ENCODE peak calls at places on chromosomes 1 and 21, in six cellular contexts. One of them, this sample, is unnamed.

GRCh38 chr1:224378855-224379631 is 22.4 kb downstream of the CNIH4 start:
- DNase-seq in AG04450: no peak
- DNase-seq in H7: no peak
- DNase-seq in esophagus squamous epithelium: no peak
- DNase-seq in NT2/D1: no peak
- DNase-seq in AG09309: no peak
- DNase-seq in this sample: no peak

GRCh38 chr1:101136739-101137138 is 100.1 kb upstream of the S1PR1 start:
- DNase-seq in AG04450: no peak
- DNase-seq in H7: no peak
- DNase-seq in esophagus squamous epithelium: no peak
- DNase-seq in NT2/D1: no peak
- DNase-seq in AG09309: no peak
- DNase-seq in this sample: peak

GRCh38 chr1:44641126-44642102 is 32.9 kb downstream of the TMEM53 start:
- DNase-seq in AG04450: no peak
- DNase-seq in H7: no peak
- DNase-seq in esophagus squamous epithelium: no peak
- DNase-seq in NT2/D1: no peak
- DNase-seq in AG09309: no peak
- DNase-seq in this sample: no peak

GRCh38 chr1:180343931-180344406 is 113.9 kb downstream of the LHX4 start:
- DNase-seq in AG04450: no peak
- DNase-seq in H7: no peak
- DNase-seq in esophagus squamous epithelium: no peak
- DNase-seq in NT2/D1: no peak
- DNase-seq in AG09309: no peak
- DNase-seq in this sample: no peak

GRCh38 chr21:24225432-24225831 is 1381.8 kb downstream of the MRPL39 start:
- DNase-seq in AG04450: peak
- DNase-seq in H7: no peak
- DNase-seq in esophagus squamous epithelium: no peak
- DNase-seq in NT2/D1: no peak
- DNase-seq in AG09309: no peak
- DNase-seq in this sample: no peak

GRCh38 chr1:235054466-235054865 is 74.2 kb downstream of the TOMM20 start:
- DNase-seq in AG04450: no peak
- DNase-seq in H7: peak
- DNase-seq in esophagus squamous epithelium: no peak
- DNase-seq in NT2/D1: no peak
- DNase-seq in AG09309: no peak
- DNase-seq in this sample: no peak

GRCh38 chr1:155962599-155963211 is 15.6 kb downstream of the ARHGEF2 start:
- DNase-seq in AG04450: no peak
- DNase-seq in H7: no peak
- DNase-seq in esophagus squamous epithelium: no peak
- DNase-seq in NT2/D1: no peak
- DNase-seq in AG09309: no peak
- DNase-seq in this sample: no peak

GRCh38 chr1:235649722-235650163 is at the start of gene GNG4:
- DNase-seq in AG04450: no peak
- DNase-seq in H7: peak
- DNase-seq in esophagus squamous epithelium: no peak
- DNase-seq in NT2/D1: no peak
- DNase-seq in AG09309: no peak
- DNase-seq in this sample: no peak

GRCh38 chr1:43358121-43358745 is 548 bp upstream of the CDC20 start:
- DNase-seq in AG04450: no peak
- DNase-seq in H7: peak
- DNase-seq in esophagus squamous epithelium: no peak
- DNase-seq in NT2/D1: peak
- DNase-seq in AG09309: no peak
- DNase-seq in this sample: no peak

GRCh38 chr21:33659550-33659949 is 17.2 kb downstream of the ITSN1 start:
- DNase-seq in AG04450: no peak
- DNase-seq in H7: no peak
- DNase-seq in esophagus squamous epithelium: no peak
- DNase-seq in NT2/D1: no peak
- DNase-seq in AG09309: no peak
- DNase-seq in this sample: no peak

GRCh38 chr21:30189763-30190162 is 23.2 kb upstream of the CLDN17 start:
- DNase-seq in AG04450: no peak
- DNase-seq in H7: no peak
- DNase-seq in esophagus squamous epithelium: no peak
- DNase-seq in NT2/D1: no peak
- DNase-seq in AG09309: no peak
- DNase-seq in this sample: no peak

GRCh38 chr1:72111662-72112061 is 170.7 kb downstream of the NEGR1 start:
- DNase-seq in AG04450: no peak
- DNase-seq in H7: no peak
- DNase-seq in esophagus squamous epithelium: no peak
- DNase-seq in NT2/D1: no peak
- DNase-seq in AG09309: no peak
- DNase-seq in this sample: no peak

GRCh38 chr1:11961230-11961629 is 19.0 kb upstream of the MFN2 start:
- DNase-seq in AG04450: no peak
- DNase-seq in H7: no peak
- DNase-seq in esophagus squamous epithelium: no peak
- DNase-seq in NT2/D1: no peak
- DNase-seq in AG09309: no peak
- DNase-seq in this sample: no peak

GRCh38 chr1:53503433-53503925 is 44.3 kb downstream of the DMRTB1 start:
- DNase-seq in AG04450: no peak
- DNase-seq in H7: peak
- DNase-seq in esophagus squamous epithelium: no peak
- DNase-seq in NT2/D1: no peak
- DNase-seq in AG09309: no peak
- DNase-seq in this sample: no peak

GRCh38 chr1:151311589-151312331 is 15.5 kb downstream of the PI4KB start:
- DNase-seq in AG04450: peak
- DNase-seq in H7: no peak
- DNase-seq in esophagus squamous epithelium: peak
- DNase-seq in NT2/D1: no peak
- DNase-seq in AG09309: peak
- DNase-seq in this sample: peak

GRCh38 chr1:220997791-220998190 is 118.5 kb downstream of the HLX start:
- DNase-seq in AG04450: no peak
- DNase-seq in H7: no peak
- DNase-seq in esophagus squamous epithelium: no peak
- DNase-seq in NT2/D1: no peak
- DNase-seq in AG09309: no peak
- DNase-seq in this sample: no peak

GRCh38 chr1:12601690-12602632 is 16.0 kb downstream of the DHRS3 start:
- DNase-seq in AG04450: no peak
- DNase-seq in H7: peak
- DNase-seq in esophagus squamous epithelium: no peak
- DNase-seq in NT2/D1: no peak
- DNase-seq in AG09309: peak
- DNase-seq in this sample: no peak

GRCh38 chr1:110556471-110556807 is 37.5 kb upstream of the KCNA10 start:
- DNase-seq in AG04450: no peak
- DNase-seq in H7: no peak
- DNase-seq in esophagus squamous epithelium: no peak
- DNase-seq in NT2/D1: no peak
- DNase-seq in AG09309: no peak
- DNase-seq in this sample: no peak

GRCh38 chr1:87362834-87363426 is 34.2 kb downstream of the LMO4 start:
- DNase-seq in AG04450: peak
- DNase-seq in H7: no peak
- DNase-seq in esophagus squamous epithelium: no peak
- DNase-seq in NT2/D1: no peak
- DNase-seq in AG09309: no peak
- DNase-seq in this sample: no peak

GRCh38 chr1:46030876-46031660 is 101.4 kb downstream of the PIK3R3 start:
- DNase-seq in AG04450: no peak
- DNase-seq in H7: peak
- DNase-seq in esophagus squamous epithelium: no peak
- DNase-seq in NT2/D1: no peak
- DNase-seq in AG09309: no peak
- DNase-seq in this sample: no peak

GRCh38 chr1:223007250-223007649 is 135.8 kb downstream of the TLR5 start:
- DNase-seq in AG04450: no peak
- DNase-seq in H7: no peak
- DNase-seq in esophagus squamous epithelium: no peak
- DNase-seq in NT2/D1: no peak
- DNase-seq in AG09309: no peak
- DNase-seq in this sample: no peak

GRCh38 chr1:7224644-7225043 is 439.4 kb downstream of the CAMTA1 start:
- DNase-seq in AG04450: no peak
- DNase-seq in H7: peak
- DNase-seq in esophagus squamous epithelium: no peak
- DNase-seq in NT2/D1: peak
- DNase-seq in AG09309: no peak
- DNase-seq in this sample: no peak

GRCh38 chr1:225950905-225951351 is 9.9 kb upstream of the LEFTY2 start:
- DNase-seq in AG04450: no peak
- DNase-seq in H7: peak
- DNase-seq in esophagus squamous epithelium: no peak
- DNase-seq in NT2/D1: no peak
- DNase-seq in AG09309: no peak
- DNase-seq in this sample: no peak
- H3K4me3 ChIP-seq in AG04450: no peak
- H3K4me3 ChIP-seq in H7: peak
- H3K4me3 ChIP-seq in esophagus squamous epithelium: no peak
- H3K4me3 ChIP-seq in NT2/D1: no peak
- H3K4me3 ChIP-seq in AG09309: no peak
- H3K4me3 ChIP-seq in this sample: no peak

GRCh38 chr21:39867198-39867650 is at the start of gene PCP4:
- DNase-seq in AG04450: no peak
- DNase-seq in H7: peak
- DNase-seq in esophagus squamous epithelium: no peak
- DNase-seq in NT2/D1: peak
- DNase-seq in AG09309: no peak
- DNase-seq in this sample: peak
- H3K4me3 ChIP-seq in AG04450: no peak
- H3K4me3 ChIP-seq in H7: no peak
- H3K4me3 ChIP-seq in esophagus squamous epithelium: peak
- H3K4me3 ChIP-seq in NT2/D1: no peak
- H3K4me3 ChIP-seq in AG09309: no peak
- H3K4me3 ChIP-seq in this sample: no peak

DNA sequence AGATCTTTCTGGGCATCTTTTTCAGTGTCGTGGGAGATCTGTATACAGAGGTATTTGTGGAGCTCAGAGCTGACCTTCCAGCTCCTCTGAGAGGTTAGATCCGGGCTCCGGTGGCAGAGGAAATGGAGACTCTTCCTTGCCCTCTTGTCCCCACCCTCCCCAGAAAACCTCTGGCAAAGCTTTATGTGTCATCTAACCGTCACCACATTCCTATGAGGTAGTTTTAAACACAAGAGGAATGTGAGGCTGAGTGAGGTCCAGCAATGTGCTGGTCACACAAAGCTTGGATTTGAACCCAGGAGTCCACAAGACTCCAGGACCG is 1.2 kb downstream of the CD160 start:
- DNase-seq in AG04450: peak
- DNase-seq in H7: no peak
- DNase-seq in esophagus squamous epithelium: no peak
- DNase-seq in NT2/D1: no peak
- DNase-seq in AG09309: peak
- DNase-seq in this sample: no peak
- H3K4me3 ChIP-seq in AG04450: no peak
- H3K4me3 ChIP-seq in H7: no peak
- H3K4me3 ChIP-seq in esophagus squamous epithelium: no peak
- H3K4me3 ChIP-seq in NT2/D1: no peak
- H3K4me3 ChIP-seq in AG09309: no peak
- H3K4me3 ChIP-seq in this sample: peak

DNA sequence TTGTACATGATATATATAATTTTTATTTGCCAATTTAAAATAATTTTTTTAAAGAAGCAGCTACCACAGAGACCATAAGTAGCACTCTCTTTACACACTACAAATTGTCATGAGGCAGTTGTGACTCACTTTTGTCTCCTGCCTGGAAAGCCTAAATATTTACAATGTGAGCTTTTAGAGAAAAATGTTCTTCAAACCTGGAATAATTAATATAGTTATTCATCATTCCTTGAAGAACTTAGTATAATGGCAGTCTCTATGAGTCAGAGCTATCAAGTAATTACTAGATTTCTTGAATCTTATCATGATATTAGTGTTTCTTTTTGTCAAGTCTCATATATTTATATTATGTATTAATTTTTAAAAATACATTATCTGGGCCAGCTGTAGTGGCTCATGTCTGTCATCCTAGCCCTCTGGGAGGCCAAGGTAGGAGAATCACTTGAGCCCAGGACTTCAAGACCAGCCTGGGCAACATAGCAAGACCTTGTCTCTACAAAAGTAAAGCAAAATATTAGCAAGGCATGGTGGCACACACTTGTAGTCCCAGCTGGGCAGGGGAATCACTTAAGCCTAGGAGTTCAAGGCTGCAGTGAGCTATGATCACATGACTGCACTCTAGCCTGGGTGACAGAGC is 189.2 kb downstream of the SMYD3 start:
- DNase-seq in AG04450: no peak
- DNase-seq in H7: no peak
- DNase-seq in esophagus squamous epithelium: no peak
- DNase-seq in NT2/D1: no peak
- DNase-seq in AG09309: no peak
- DNase-seq in this sample: no peak
- H3K4me3 ChIP-seq in AG04450: no peak
- H3K4me3 ChIP-seq in H7: no peak
- H3K4me3 ChIP-seq in esophagus squamous epithelium: no peak
- H3K4me3 ChIP-seq in NT2/D1: no peak
- H3K4me3 ChIP-seq in AG09309: no peak
- H3K4me3 ChIP-seq in this sample: no peak

DNA sequence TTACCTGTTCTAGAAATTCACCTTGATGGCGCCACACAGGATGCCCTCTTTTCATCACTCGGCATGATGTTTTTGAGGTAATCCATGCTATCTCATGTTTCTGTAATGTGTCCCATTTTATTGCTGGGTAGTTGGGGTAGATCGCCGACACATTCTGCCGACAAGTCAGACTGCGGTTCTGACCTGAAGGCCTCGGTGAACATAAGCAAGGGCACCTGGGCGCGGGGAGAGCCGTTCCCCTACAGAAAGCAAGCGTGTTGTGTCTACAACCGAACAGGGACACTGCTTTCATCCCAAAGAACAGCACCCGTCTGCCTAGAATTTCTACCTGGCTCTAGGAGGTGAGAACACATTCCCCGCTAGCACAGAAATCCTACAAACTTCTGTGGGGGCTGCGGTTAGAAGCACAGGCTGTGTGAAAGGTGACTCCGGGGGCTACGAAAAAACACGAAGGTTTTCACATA is 149.2 kb downstream of the PPIAL4G start:
- DNase-seq in AG04450: no peak
- DNase-seq in H7: no peak
- DNase-seq in esophagus squamous epithelium: no peak
- DNase-seq in NT2/D1: no peak
- DNase-seq in AG09309: no peak
- DNase-seq in this sample: no peak
- H3K4me3 ChIP-seq in AG04450: peak
- H3K4me3 ChIP-seq in H7: peak
- H3K4me3 ChIP-seq in esophagus squamous epithelium: peak
- H3K4me3 ChIP-seq in NT2/D1: peak
- H3K4me3 ChIP-seq in AG09309: peak
- H3K4me3 ChIP-seq in this sample: peak